ENCODE peak calls at places on chromosomes 16 and 17, in nine cellular contexts. I is PC-3; E is CD8-positive, alpha-beta T cell; M is hypothalamus; Y is fibroblast of the aortic adventitia; V is ELF-1; R is NCI-H1436; T is upper lobe of right lung; F is brain microvascular endothelial cell. J is an unnamed sample.

GRCh38 chr16:28925386-28926228 is 569 bp upstream of the RABEP2 start:
- DNase-seq in T (no peak), E (peak), R (peak), I (peak), Y (peak), F (peak), M (peak), V (no peak), J (peak)

GRCh38 chr16:75139498-75139897 is 8.8 kb upstream of the ZFP1 start:
- DNase-seq in Y (no peak), F (no peak), T (no peak), E (no peak), M (no peak), R (no peak), V (peak), I (no peak), J (no peak)

GRCh38 chr17:2015314-2015713 is 9.8 kb downstream of the RTN4RL1 start:
- DNase-seq in I (no peak), M (no peak), R (no peak), E (no peak), F (no peak), T (no peak), Y (no peak), V (no peak), J (no peak)

GRCh38 chr17:41553987-41554680 is 17.7 kb downstream of the KRT9 start:
- DNase-seq in I (no peak), V (no peak), E (no peak), M (no peak), Y (peak), R (no peak), T (no peak), F (no peak), J (no peak)

GRCh38 chr17:61833536-61834203 is 29.7 kb downstream of the BRIP1 start:
- DNase-seq in F (peak), E (no peak), M (no peak), V (peak), Y (peak), T (no peak), I (peak), R (no peak), J (no peak)

GRCh38 chr17:39461911-39462641 is 790 bp downstream of the CDK12 start:
- DNase-seq in M (peak), I (peak), V (peak), T (no peak), E (no peak), R (no peak), F (peak), Y (peak), J (no peak)

GRCh38 chr16:89404561-89404960 is 85.8 kb downstream of the ANKRD11 start:
- DNase-seq in R (no peak), F (no peak), I (no peak), V (no peak), T (no peak), M (no peak), Y (no peak), E (no peak), J (no peak)

GRCh38 chr17:27481327-27481726 is 25.1 kb downstream of the KSR1 start:
- DNase-seq in I (no peak), Y (no peak), V (no peak), M (no peak), R (no peak), F (no peak), E (peak), T (peak), J (no peak)

GRCh38 chr16:80666378-80667257 is 125.8 kb downstream of the DYNLRB2 start:
- DNase-seq in E (no peak), T (no peak), Y (no peak), I (no peak), M (no peak), V (peak), R (no peak), F (no peak), J (no peak)

GRCh38 chr17:77227461-77228223 is 86.9 kb downstream of the SEC14L1 start:
- DNase-seq in Y (no peak), F (no peak), I (no peak), T (no peak), R (no peak), V (no peak), E (no peak), M (no peak), J (no peak)

GRCh38 chr17:48259710-48260291 is 152.2 kb downstream of the SNX11 start:
- DNase-seq in Y (peak), I (peak), R (peak), M (no peak), F (peak), E (no peak), V (peak), T (no peak), J (no peak)

GRCh38 chr17:44083250-44083849 is 12.8 kb downstream of the G6PC3 start:
- DNase-seq in T (peak), R (no peak), M (no peak), V (peak), F (no peak), Y (no peak), E (no peak), I (peak), J (no peak)

GRCh38 chr17:67629963-67630320 is 87.8 kb upstream of the NOL11 start:
- DNase-seq in Y (peak), E (no peak), V (no peak), R (peak), F (peak), I (peak), T (no peak), M (no peak), J (peak)

GRCh38 chr17:66165537-66166123 is 26.3 kb downstream of the CEP112 start:
- DNase-seq in F (peak), T (no peak), M (no peak), V (no peak), R (peak), Y (peak), E (peak), I (peak), J (no peak)

GRCh38 chr17:21400816-21401593 is 24.8 kb downstream of the KCNJ12 start:
- DNase-seq in V (peak), F (no peak), M (no peak), R (no peak), T (no peak), E (no peak), Y (no peak), I (no peak), J (no peak)

GRCh38 chr16:72312862-72313261 is 140.9 kb upstream of the PMFBP1 start:
- DNase-seq in E (no peak), I (no peak), V (no peak), M (no peak), Y (peak), F (peak), R (no peak), T (no peak), J (no peak)

GRCh38 chr17:75925912-75926311 is 14.9 kb downstream of the FBF1 start:
- DNase-seq in I (no peak), R (no peak), M (no peak), Y (no peak), T (no peak), V (no peak), F (no peak), E (no peak), J (no peak)

J was measured in NCI-H2107.